ENCODE peak calls at places on chromosomes 2 and 18, in eight cellular contexts. One of them, this sample, is unnamed.

GRCh38 chr2:240739797-240740196 is 48.1 kb downstream of the AQP12A start:
- DNase-seq in mucosa of descending colon: no peak
- DNase-seq in BJ: no peak
- DNase-seq in pancreas: no peak
- DNase-seq in bronchial epithelial cell: peak
- DNase-seq in left ventricle myocardium inferior: no peak
- DNase-seq in lower lobe of right lung: no peak
- DNase-seq in upper lobe of right lung: no peak
- DNase-seq in this sample: no peak

GRCh38 chr18:22813648-22814328 is 119.3 kb upstream of the RBBP8 start:
- DNase-seq in upper lobe of right lung: no peak
- DNase-seq in mucosa of descending colon: no peak
- DNase-seq in BJ: no peak
- DNase-seq in lower lobe of right lung: no peak
- DNase-seq in bronchial epithelial cell: peak
- DNase-seq in left ventricle myocardium inferior: no peak
- DNase-seq in pancreas: no peak
- DNase-seq in this sample: no peak

GRCh38 chr2:187338679-187339121 is 109.4 kb downstream of the CALCRL start:
- DNase-seq in lower lobe of right lung: no peak
- DNase-seq in mucosa of descending colon: no peak
- DNase-seq in bronchial epithelial cell: no peak
- DNase-seq in BJ: no peak
- DNase-seq in pancreas: no peak
- DNase-seq in left ventricle myocardium inferior: no peak
- DNase-seq in upper lobe of right lung: peak
- DNase-seq in this sample: no peak

GRCh38 chr2:28360066-28360741 is 32.5 kb upstream of the FOSL2 start:
- DNase-seq in BJ: no peak
- DNase-seq in pancreas: no peak
- DNase-seq in lower lobe of right lung: no peak
- DNase-seq in bronchial epithelial cell: no peak
- DNase-seq in left ventricle myocardium inferior: no peak
- DNase-seq in mucosa of descending colon: no peak
- DNase-seq in upper lobe of right lung: no peak
- DNase-seq in this sample: no peak

GRCh38 chr2:88828397-88829137 is 137.1 kb downstream of the RPIA start:
- DNase-seq in mucosa of descending colon: no peak
- DNase-seq in lower lobe of right lung: peak
- DNase-seq in left ventricle myocardium inferior: peak
- DNase-seq in pancreas: no peak
- DNase-seq in bronchial epithelial cell: peak
- DNase-seq in upper lobe of right lung: no peak
- DNase-seq in BJ: no peak
- DNase-seq in this sample: no peak

GRCh38 chr18:50469380-50469781 is 90.5 kb upstream of the MAPK4 start:
- DNase-seq in upper lobe of right lung: no peak
- DNase-seq in bronchial epithelial cell: no peak
- DNase-seq in pancreas: no peak
- DNase-seq in mucosa of descending colon: no peak
- DNase-seq in lower lobe of right lung: no peak
- DNase-seq in BJ: no peak
- DNase-seq in left ventricle myocardium inferior: peak
- DNase-seq in this sample: no peak

GRCh38 chr18:79493801-79494211 is 98.1 kb downstream of the NFATC1 start:
- DNase-seq in pancreas: no peak
- DNase-seq in mucosa of descending colon: peak
- DNase-seq in bronchial epithelial cell: no peak
- DNase-seq in BJ: no peak
- DNase-seq in left ventricle myocardium inferior: peak
- DNase-seq in lower lobe of right lung: peak
- DNase-seq in upper lobe of right lung: peak
- DNase-seq in this sample: no peak

GRCh38 chr18:73136134-73136533 is 268.3 kb upstream of the NETO1 start:
- DNase-seq in pancreas: no peak
- DNase-seq in left ventricle myocardium inferior: no peak
- DNase-seq in upper lobe of right lung: no peak
- DNase-seq in bronchial epithelial cell: peak
- DNase-seq in BJ: no peak
- DNase-seq in lower lobe of right lung: no peak
- DNase-seq in mucosa of descending colon: no peak
- DNase-seq in this sample: no peak

GRCh38 chr18:62957885-62958472 is 242.6 kb downstream of the PHLPP1 start:
- DNase-seq in upper lobe of right lung: no peak
- DNase-seq in BJ: no peak
- DNase-seq in pancreas: no peak
- DNase-seq in bronchial epithelial cell: peak
- DNase-seq in left ventricle myocardium inferior: no peak
- DNase-seq in mucosa of descending colon: no peak
- DNase-seq in lower lobe of right lung: peak
- DNase-seq in this sample: no peak

GRCh38 chr2:28991021-28991420 is 9.9 kb downstream of the TOGARAM2 start:
- DNase-seq in pancreas: no peak
- DNase-seq in left ventricle myocardium inferior: no peak
- DNase-seq in bronchial epithelial cell: no peak
- DNase-seq in lower lobe of right lung: no peak
- DNase-seq in upper lobe of right lung: no peak
- DNase-seq in BJ: peak
- DNase-seq in mucosa of descending colon: no peak
- DNase-seq in this sample: no peak

GRCh38 chr18:21264651-21265050 is 22.6 kb downstream of the GREB1L start:
- DNase-seq in mucosa of descending colon: no peak
- DNase-seq in left ventricle myocardium inferior: no peak
- DNase-seq in pancreas: peak
- DNase-seq in upper lobe of right lung: no peak
- DNase-seq in lower lobe of right lung: no peak
- DNase-seq in BJ: no peak
- DNase-seq in bronchial epithelial cell: peak
- DNase-seq in this sample: no peak

GRCh38 chr2:164609790-164610189 is 11.5 kb downstream of the GRB14 start:
- DNase-seq in lower lobe of right lung: no peak
- DNase-seq in pancreas: no peak
- DNase-seq in BJ: no peak
- DNase-seq in left ventricle myocardium inferior: no peak
- DNase-seq in upper lobe of right lung: no peak
- DNase-seq in bronchial epithelial cell: peak
- DNase-seq in mucosa of descending colon: no peak
- DNase-seq in this sample: no peak

GRCh38 chr2:107414376-107414775 is 412.3 kb upstream of the RGPD4 start:
- DNase-seq in pancreas: no peak
- DNase-seq in upper lobe of right lung: no peak
- DNase-seq in left ventricle myocardium inferior: no peak
- DNase-seq in lower lobe of right lung: no peak
- DNase-seq in mucosa of descending colon: no peak
- DNase-seq in bronchial epithelial cell: no peak
- DNase-seq in BJ: no peak
- DNase-seq in this sample: no peak

GRCh38 chr18:23356416-23356815 is 96.7 kb upstream of the RIOK3 start:
- DNase-seq in BJ: no peak
- DNase-seq in lower lobe of right lung: no peak
- DNase-seq in mucosa of descending colon: no peak
- DNase-seq in upper lobe of right lung: no peak
- DNase-seq in pancreas: no peak
- DNase-seq in bronchial epithelial cell: no peak
- DNase-seq in left ventricle myocardium inferior: no peak
- DNase-seq in this sample: no peak

GRCh38 chr2:101751276-101751675 is 53.8 kb downstream of the MAP4K4 start:
- DNase-seq in mucosa of descending colon: no peak
- DNase-seq in upper lobe of right lung: no peak
- DNase-seq in lower lobe of right lung: no peak
- DNase-seq in bronchial epithelial cell: no peak
- DNase-seq in pancreas: no peak
- DNase-seq in left ventricle myocardium inferior: no peak
- DNase-seq in BJ: no peak
- DNase-seq in this sample: no peak

GRCh38 chr2:187500585-187501359 is 52.7 kb upstream of the CALCRL start:
- DNase-seq in mucosa of descending colon: no peak
- DNase-seq in BJ: no peak
- DNase-seq in pancreas: no peak
- DNase-seq in left ventricle myocardium inferior: no peak
- DNase-seq in bronchial epithelial cell: peak
- DNase-seq in lower lobe of right lung: no peak
- DNase-seq in upper lobe of right lung: no peak
- DNase-seq in this sample: no peak

GRCh38 chr2:43402452-43402937 is 176.1 kb upstream of the ZFP36L2 start:
- DNase-seq in pancreas: no peak
- DNase-seq in lower lobe of right lung: no peak
- DNase-seq in mucosa of descending colon: no peak
- DNase-seq in left ventricle myocardium inferior: no peak
- DNase-seq in bronchial epithelial cell: peak
- DNase-seq in BJ: no peak
- DNase-seq in upper lobe of right lung: no peak
- DNase-seq in this sample: no peak

GRCh38 chr2:225597911-225598310 is 198.4 kb downstream of the NYAP2 start:
- DNase-seq in left ventricle myocardium inferior: no peak
- DNase-seq in pancreas: no peak
- DNase-seq in upper lobe of right lung: no peak
- DNase-seq in mucosa of descending colon: no peak
- DNase-seq in bronchial epithelial cell: no peak
- DNase-seq in BJ: no peak
- DNase-seq in lower lobe of right lung: no peak
- DNase-seq in this sample: no peak

GRCh38 chr2:73359915-73360697 is 25.5 kb upstream of the ALMS1 start:
- DNase-seq in bronchial epithelial cell: peak
- DNase-seq in pancreas: no peak
- DNase-seq in left ventricle myocardium inferior: no peak
- DNase-seq in mucosa of descending colon: no peak
- DNase-seq in lower lobe of right lung: no peak
- DNase-seq in BJ: no peak
- DNase-seq in upper lobe of right lung: no peak
- DNase-seq in this sample: no peak
- TF ChIP-seq CTCF in bronchial epithelial cell: peak
- TF ChIP-seq CTCF in pancreas: no peak
- TF ChIP-seq CTCF in left ventricle myocardium inferior: peak
- TF ChIP-seq CTCF in mucosa of descending colon: no peak
- TF ChIP-seq CTCF in lower lobe of right lung: no peak
- TF ChIP-seq CTCF in BJ: peak
- TF ChIP-seq CTCF in upper lobe of right lung: peak
- TF ChIP-seq CTCF in this sample: peak

GRCh38 chr2:200377774-200378336 is 71.4 kb downstream of the SPATS2L start:
- DNase-seq in bronchial epithelial cell: no peak
- DNase-seq in left ventricle myocardium inferior: no peak
- DNase-seq in lower lobe of right lung: no peak
- DNase-seq in BJ: no peak
- DNase-seq in upper lobe of right lung: no peak
- DNase-seq in pancreas: peak
- DNase-seq in mucosa of descending colon: no peak
- DNase-seq in this sample: no peak
- H3K4me3 ChIP-seq in bronchial epithelial cell: no peak
- H3K4me3 ChIP-seq in left ventricle myocardium inferior: no peak
- H3K4me3 ChIP-seq in lower lobe of right lung: no peak
- H3K4me3 ChIP-seq in BJ: no peak
- H3K4me3 ChIP-seq in upper lobe of right lung: no peak
- H3K4me3 ChIP-seq in pancreas: no peak
- H3K4me3 ChIP-seq in mucosa of descending colon: no peak
- H3K4me3 ChIP-seq in this sample: no peak

GRCh38 chr2:233323851-233324250 is 16.2 kb downstream of the SAG start:
- DNase-seq in mucosa of descending colon: no peak
- DNase-seq in bronchial epithelial cell: no peak
- DNase-seq in upper lobe of right lung: no peak
- DNase-seq in BJ: no peak
- DNase-seq in pancreas: no peak
- DNase-seq in left ventricle myocardium inferior: no peak
- DNase-seq in lower lobe of right lung: no peak
- DNase-seq in this sample: no peak
- TF ChIP-seq CTCF in mucosa of descending colon: no peak
- TF ChIP-seq CTCF in bronchial epithelial cell: no peak
- TF ChIP-seq CTCF in upper lobe of right lung: no peak
- TF ChIP-seq CTCF in BJ: no peak
- TF ChIP-seq CTCF in pancreas: no peak
- TF ChIP-seq CTCF in left ventricle myocardium inferior: no peak
- TF ChIP-seq CTCF in lower lobe of right lung: no peak
- TF ChIP-seq CTCF in this sample: no peak

GRCh38 chr2:111663471-111663951 is 220.5 kb downstream of the ANAPC1 start:
- DNase-seq in left ventricle myocardium inferior: no peak
- DNase-seq in BJ: no peak
- DNase-seq in upper lobe of right lung: no peak
- DNase-seq in lower lobe of right lung: no peak
- DNase-seq in bronchial epithelial cell: no peak
- DNase-seq in pancreas: no peak
- DNase-seq in mucosa of descending colon: no peak
- DNase-seq in this sample: no peak
- H3K4me3 ChIP-seq in left ventricle myocardium inferior: no peak
- H3K4me3 ChIP-seq in BJ: no peak
- H3K4me3 ChIP-seq in upper lobe of right lung: no peak
- H3K4me3 ChIP-seq in lower lobe of right lung: no peak
- H3K4me3 ChIP-seq in bronchial epithelial cell: no peak
- H3K4me3 ChIP-seq in pancreas: no peak
- H3K4me3 ChIP-seq in mucosa of descending colon: no peak
- H3K4me3 ChIP-seq in this sample: no peak

DNA sequence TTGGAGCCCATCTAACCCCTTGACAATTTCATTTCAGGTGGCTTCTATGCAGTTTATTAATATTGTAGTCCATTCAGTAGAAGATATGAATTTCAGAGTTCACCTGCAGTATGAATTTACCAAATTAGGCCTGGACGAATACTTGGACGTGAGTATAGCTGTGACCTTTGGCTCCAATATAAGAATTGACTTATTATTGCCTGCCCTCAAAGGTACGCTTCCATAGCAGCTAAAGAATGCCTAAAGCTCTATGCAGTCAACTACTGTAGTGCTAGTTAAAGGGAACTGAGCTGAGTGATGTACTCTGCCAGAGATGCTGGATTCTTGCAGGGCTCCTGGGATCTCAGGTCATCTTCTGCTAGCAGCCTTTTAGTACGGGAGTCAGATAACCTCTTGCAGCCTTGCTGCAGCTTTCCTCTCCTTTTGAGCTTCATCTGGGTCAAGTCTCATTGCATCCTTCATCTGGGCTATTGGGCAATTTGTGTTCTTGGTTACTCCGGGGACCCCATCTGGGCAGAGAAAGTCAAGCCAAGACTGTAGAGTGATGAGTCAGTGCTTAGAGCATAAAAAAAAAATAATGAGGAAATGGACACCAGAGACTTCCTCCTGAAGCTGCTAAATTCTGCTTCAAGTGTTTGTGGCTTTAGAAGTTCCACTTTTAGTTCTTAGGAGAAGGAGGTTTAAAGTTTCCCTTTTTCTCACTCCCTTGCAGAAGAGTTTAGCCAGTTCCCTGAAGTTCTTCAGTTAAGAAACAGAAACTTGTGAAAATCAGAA is 105.6 kb downstream of the PRPF40A start:
- DNase-seq in left ventricle myocardium inferior: peak
- DNase-seq in BJ: no peak
- DNase-seq in mucosa of descending colon: no peak
- DNase-seq in upper lobe of right lung: no peak
- DNase-seq in lower lobe of right lung: no peak
- DNase-seq in bronchial epithelial cell: peak
- DNase-seq in pancreas: no peak
- DNase-seq in this sample: peak
- TF ChIP-seq CTCF in left ventricle myocardium inferior: no peak
- TF ChIP-seq CTCF in BJ: no peak
- TF ChIP-seq CTCF in mucosa of descending colon: no peak
- TF ChIP-seq CTCF in upper lobe of right lung: no peak
- TF ChIP-seq CTCF in lower lobe of right lung: no peak
- TF ChIP-seq CTCF in bronchial epithelial cell: no peak
- TF ChIP-seq CTCF in pancreas: no peak
- TF ChIP-seq CTCF in this sample: no peak